ENCODE peak calls at places on chromosome 9, in eight cellular contexts. I is dorsolateral prefrontal cortex; T is AG20443; Y is caudate nucleus; D is stimulated activated CD8-positive, alpha-beta memory T cell treated with anti-CD3 and anti-CD28 coated beads, Interleukin-4, amount 100 ng/mL, for 48 hours; M is activated naive CD8-positive, alpha-beta T cell treated with anti-CD3 and anti-CD28 coated beads, Interleukin-2, amount 10 ng/mL, durations not matched to agents 7 days and 5 days; Z is astrocyte of the cerebellum; U is globus pallidus. Q is an unnamed sample.

GRCh38 chr9:129235931-129236331 is 57.9 kb upstream of the IER5L start:
- DNase-seq in I (no peak), Z (no peak), U (no peak), Y (no peak), T (no peak), M (peak; percentile 72), D (peak; percentile 64), Q (no peak)

GRCh38 chr9:6024035-6024554 is 8.7 kb upstream of the RANBP6 start:
- DNase-seq in U (no peak), D (peak; percentile 32), T (peak; percentile 12), I (no peak), Z (no peak), Y (no peak), M (no peak), Q (no peak)

GRCh38 chr9:72586388-72587160 is 65.2 kb downstream of the TMC1 start:
- DNase-seq in U (no peak), D (no peak), T (peak; percentile 59), I (no peak), Y (peak; percentile 4), Z (peak; percentile 33), M (peak; percentile 28), Q (no peak)

GRCh38 chr9:126151031-126151670 is 175.5 kb upstream of the MVB12B start:
- DNase-seq in I (no peak), Y (no peak), U (no peak), T (no peak), D (peak; percentile 5), Z (no peak), M (no peak), Q (no peak)

GRCh38 chr9:76873056-76873792 is 32.7 kb downstream of the PRUNE2 start:
- DNase-seq in D (no peak), M (no peak), T (peak; percentile 30), U (peak; percentile 88), I (no peak), Z (peak; percentile 32), Y (peak; percentile 70), Q (peak; percentile 16)

GRCh38 chr9:114782586-114782985 is 23.3 kb downstream of the TNFSF15 start:
- DNase-seq in T (no peak), U (no peak), D (no peak), Y (no peak), I (no peak), Z (no peak), M (no peak), Q (no peak)

GRCh38 chr9:95383198-95383673 is 65.7 kb upstream of the FANCC start:
- DNase-seq in T (peak; percentile 56), Z (peak; percentile 15), M (no peak), I (no peak), Y (peak; percentile 50), D (no peak), U (no peak), Q (no peak)

GRCh38 chr9:114855488-114855887 is 49.6 kb upstream of the TNFSF15 start:
- DNase-seq in T (no peak), U (no peak), Y (no peak), M (no peak), D (no peak), I (no peak), Z (no peak), Q (no peak)

GRCh38 chr9:38344566-38345324 is 47.8 kb upstream of the ALDH1B1 start:
- DNase-seq in T (no peak), Z (no peak), D (no peak), Y (no peak), I (no peak), M (no peak), U (no peak), Q (no peak)

GRCh38 chr9:127308559-127309429 is 44.2 kb downstream of the GARNL3 start:
- DNase-seq in Y (no peak), I (no peak), T (no peak), M (no peak), Z (no peak), U (peak; percentile 53), D (no peak), Q (no peak)

GRCh38 chr9:27945386-27945785 is 372.1 kb upstream of the C9orf72 start:
- DNase-seq in T (no peak), I (no peak), U (no peak), Y (no peak), M (no peak), D (no peak), Z (no peak), Q (no peak)

GRCh38 chr9:127437497-127438264 is 13.5 kb downstream of the ZNF79 start:
- DNase-seq in T (no peak), M (no peak), Z (no peak), D (peak; percentile 46), I (no peak), U (no peak), Y (no peak), Q (no peak)

GRCh38 chr9:115879451-115879850 is 274.1 kb upstream of the PAPPA start:
- DNase-seq in I (no peak), U (no peak), M (no peak), D (no peak), T (no peak), Z (no peak), Y (no peak), Q (no peak)

GRCh38 chr9:94554078-94554438 is 825 bp upstream of the PCAT7 start:
- DNase-seq in U (no peak), D (no peak), M (no peak), Z (no peak), I (no peak), T (no peak), Y (no peak), Q (no peak)

GRCh38 chr9:121599872-121600585 is 51.4 kb upstream of the DAB2IP start:
- DNase-seq in T (no peak), Y (no peak), D (no peak), M (no peak), I (no peak), U (no peak), Z (no peak), Q (no peak)

GRCh38 chr9:34980181-34980761 is 9.3 kb upstream of the DNAJB5 start:
- DNase-seq in T (no peak), Y (no peak), Z (no peak), D (no peak), I (no peak), M (no peak), U (no peak), Q (no peak)

GRCh38 chr9:98909935-98910334 is 33.8 kb upstream of the COL15A1 start:
- DNase-seq in M (no peak), T (no peak), I (no peak), Y (no peak), U (no peak), D (no peak), Z (no peak), Q (no peak)